ENCODE peak calls at places on chromosome 3, in four cellular contexts. One of them, this sample, is unnamed.

GRCh38 chr3:124837730-124838186 is 49.4 kb downstream of the ITGB5 start:
- DNase-seq in endothelial cell of umbilical vein: peak; percentile 83
- DNase-seq in IMR-90: peak; percentile 87
- DNase-seq in HepG2: peak; percentile 90
- DNase-seq in this sample: peak; percentile 77

GRCh38 chr3:9153763-9154601 is 95.5 kb downstream of the SRGAP3 start:
- DNase-seq in endothelial cell of umbilical vein: no peak
- DNase-seq in IMR-90: no peak
- DNase-seq in HepG2: no peak
- DNase-seq in this sample: no peak

GRCh38 chr3:21860657-21861056 is 109.6 kb upstream of the ZNF385D start:
- DNase-seq in endothelial cell of umbilical vein: no peak
- DNase-seq in IMR-90: no peak
- DNase-seq in HepG2: no peak
- DNase-seq in this sample: no peak

GRCh38 chr3:62587579-62588031 is 214.3 kb upstream of the FEZF2 start:
- DNase-seq in endothelial cell of umbilical vein: peak; percentile 72
- DNase-seq in IMR-90: peak; percentile 91
- DNase-seq in HepG2: no peak
- DNase-seq in this sample: no peak

GRCh38 chr3:136194409-136195257 is 1.5 kb downstream of the MSL2 start:
- DNase-seq in endothelial cell of umbilical vein: peak; percentile 49
- DNase-seq in IMR-90: peak; percentile 23
- DNase-seq in HepG2: no peak
- DNase-seq in this sample: peak; percentile 57

GRCh38 chr3:45054196-45054857 is 28.2 kb downstream of the CLEC3B start:
- DNase-seq in endothelial cell of umbilical vein: no peak
- DNase-seq in IMR-90: peak; percentile 85
- DNase-seq in HepG2: no peak
- DNase-seq in this sample: no peak

GRCh38 chr3:46463868-46464241 is 850 bp downstream of the LTF start:
- DNase-seq in endothelial cell of umbilical vein: no peak
- DNase-seq in IMR-90: no peak
- DNase-seq in HepG2: no peak
- DNase-seq in this sample: no peak

GRCh38 chr3:57091874-57092273 is 31.4 kb downstream of the SPATA12 start:
- DNase-seq in endothelial cell of umbilical vein: no peak
- DNase-seq in IMR-90: no peak
- DNase-seq in HepG2: no peak
- DNase-seq in this sample: no peak

GRCh38 chr3:161369531-161369930 is 1.8 kb downstream of the SPTSSB start:
- DNase-seq in endothelial cell of umbilical vein: no peak
- DNase-seq in IMR-90: no peak
- DNase-seq in HepG2: no peak
- DNase-seq in this sample: no peak

GRCh38 chr3:119978554-119979208 is 115.6 kb downstream of the GSK3B start:
- DNase-seq in endothelial cell of umbilical vein: no peak
- DNase-seq in IMR-90: no peak
- DNase-seq in HepG2: no peak
- DNase-seq in this sample: no peak

GRCh38 chr3:13599887-13600450 is 51.0 kb downstream of the FBLN2 start:
- DNase-seq in endothelial cell of umbilical vein: no peak
- DNase-seq in IMR-90: no peak
- DNase-seq in HepG2: no peak
- DNase-seq in this sample: no peak

GRCh38 chr3:169815590-169816150 is 3.0 kb upstream of the LRRC34 start:
- DNase-seq in endothelial cell of umbilical vein: no peak
- DNase-seq in IMR-90: no peak
- DNase-seq in HepG2: no peak
- DNase-seq in this sample: no peak

GRCh38 chr3:64612082-64612860 is 75.5 kb downstream of the ADAMTS9 start:
- DNase-seq in endothelial cell of umbilical vein: no peak
- DNase-seq in IMR-90: peak; percentile 49
- DNase-seq in HepG2: no peak
- DNase-seq in this sample: peak; percentile 25

GRCh38 chr3:278300-279064 is 81.9 kb downstream of the CHL1 start:
- DNase-seq in endothelial cell of umbilical vein: no peak
- DNase-seq in IMR-90: no peak
- DNase-seq in HepG2: no peak
- DNase-seq in this sample: no peak

GRCh38 chr3:40437893-40438292 is 19.2 kb upstream of the RPL14 start:
- DNase-seq in endothelial cell of umbilical vein: no peak
- DNase-seq in IMR-90: no peak
- DNase-seq in HepG2: no peak
- DNase-seq in this sample: no peak
- H3K27me3 ChIP-seq in endothelial cell of umbilical vein: no peaks in the 10 kb centered on the region
- H3K27me3 ChIP-seq in IMR-90: no peaks in the 10 kb centered on the region
- H3K27me3 ChIP-seq in HepG2: no peaks in the 10 kb centered on the region
- H3K27me3 ChIP-seq in this sample: no peaks in the 10 kb centered on the region

DNA sequence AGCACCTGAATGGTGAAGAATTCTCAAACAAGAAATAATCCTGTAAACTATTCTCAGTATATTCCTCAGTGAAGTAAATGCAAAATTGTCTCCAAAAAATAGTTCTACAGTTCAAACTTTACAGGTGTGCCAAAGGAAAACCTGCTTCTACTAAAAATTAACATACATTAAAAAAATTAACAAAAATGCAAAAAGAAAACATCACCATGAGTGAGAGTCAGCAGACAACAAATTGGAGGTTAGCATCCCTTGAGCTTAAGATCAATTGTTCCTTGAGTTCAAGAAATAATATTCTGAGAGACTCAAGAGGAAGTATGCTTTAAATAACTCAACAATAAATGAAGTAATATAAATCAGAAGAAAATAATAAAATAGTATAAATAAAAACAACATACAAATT is 278.4 kb upstream of the MME start:
- DNase-seq in endothelial cell of umbilical vein: no peak
- DNase-seq in IMR-90: no peak
- DNase-seq in HepG2: no peak
- DNase-seq in this sample: no peak
- H3K27ac ChIP-seq in endothelial cell of umbilical vein: no peak overlapping the region
- H3K27ac ChIP-seq in IMR-90: no peak overlapping the region
- H3K27ac ChIP-seq in HepG2: no peak overlapping the region
- H3K27ac ChIP-seq in this sample: no peak overlapping the region

GRCh38 chr3:180036092-180036677 is 552 bp downstream of the PEX5L start:
- DNase-seq in endothelial cell of umbilical vein: no peak
- DNase-seq in IMR-90: no peak
- DNase-seq in HepG2: no peak
- DNase-seq in this sample: no peak
- H3K9ac ChIP-seq in endothelial cell of umbilical vein: no peak overlapping the region
- H3K9ac ChIP-seq in IMR-90: no peak overlapping the region
- H3K9ac ChIP-seq in HepG2: no peak overlapping the region
- H3K9ac ChIP-seq in this sample: no peak overlapping the region

GRCh38 chr3:194814878-194815357 is 129.2 kb downstream of the FAM43A start:
- DNase-seq in endothelial cell of umbilical vein: no peak
- DNase-seq in IMR-90: peak; percentile 10
- DNase-seq in HepG2: no peak
- DNase-seq in this sample: no peak
- H3K27me3 ChIP-seq in endothelial cell of umbilical vein: no peaks in the 10 kb centered on the region
- H3K27me3 ChIP-seq in IMR-90: peaks cover 64% of the 10 kb centered on the region
- H3K27me3 ChIP-seq in HepG2: peaks cover 5% of the 10 kb centered on the region
- H3K27me3 ChIP-seq in this sample: no peaks in the 10 kb centered on the region

GRCh38 chr3:134838599-134838998 is 43.5 kb downstream of the EPHB1 start:
- DNase-seq in endothelial cell of umbilical vein: no peak
- DNase-seq in IMR-90: no peak
- DNase-seq in HepG2: no peak
- DNase-seq in this sample: no peak

GRCh38 chr3:134839990-134840389 is 44.9 kb downstream of the EPHB1 start:
- DNase-seq in endothelial cell of umbilical vein: no peak
- DNase-seq in IMR-90: no peak
- DNase-seq in HepG2: no peak
- DNase-seq in this sample: no peak

GRCh38 chr3:134836921-134837320 is 41.9 kb downstream of the EPHB1 start:
- DNase-seq in endothelial cell of umbilical vein: no peak
- DNase-seq in IMR-90: no peak
- DNase-seq in HepG2: no peak
- DNase-seq in this sample: no peak

GRCh38 chr3:134839422-134839821 is 44.4 kb downstream of the EPHB1 start:
- DNase-seq in endothelial cell of umbilical vein: no peak
- DNase-seq in IMR-90: no peak
- DNase-seq in HepG2: no peak
- DNase-seq in this sample: no peak

DNA sequence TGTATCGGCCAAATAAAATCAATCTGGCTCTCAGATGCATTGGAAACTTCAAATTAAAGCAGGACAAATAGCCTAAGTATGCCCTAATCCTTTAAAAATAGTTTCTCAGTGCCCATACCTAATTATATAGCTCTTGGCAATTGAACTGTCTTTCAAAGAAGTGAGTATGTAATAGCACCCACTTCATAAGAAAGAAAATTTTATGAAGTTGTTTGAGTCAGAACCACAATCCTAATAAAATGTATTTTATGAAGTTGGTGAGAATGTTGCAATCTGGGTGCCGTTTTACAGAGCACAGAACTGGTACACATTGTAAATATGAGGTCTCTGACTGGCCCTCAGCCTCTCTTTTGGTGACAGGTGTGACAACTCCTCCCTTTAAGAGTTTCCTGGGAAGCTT is 45.4 kb downstream of the EPHB1 start:
- DNase-seq in endothelial cell of umbilical vein: no peak
- DNase-seq in IMR-90: no peak
- DNase-seq in HepG2: no peak
- DNase-seq in this sample: peak; percentile 33
- H3K27ac ChIP-seq in endothelial cell of umbilical vein: no peak overlapping the region
- H3K27ac ChIP-seq in IMR-90: no peak overlapping the region
- H3K27ac ChIP-seq in HepG2: no peak overlapping the region
- H3K27ac ChIP-seq in this sample: no peak overlapping the region

DNA sequence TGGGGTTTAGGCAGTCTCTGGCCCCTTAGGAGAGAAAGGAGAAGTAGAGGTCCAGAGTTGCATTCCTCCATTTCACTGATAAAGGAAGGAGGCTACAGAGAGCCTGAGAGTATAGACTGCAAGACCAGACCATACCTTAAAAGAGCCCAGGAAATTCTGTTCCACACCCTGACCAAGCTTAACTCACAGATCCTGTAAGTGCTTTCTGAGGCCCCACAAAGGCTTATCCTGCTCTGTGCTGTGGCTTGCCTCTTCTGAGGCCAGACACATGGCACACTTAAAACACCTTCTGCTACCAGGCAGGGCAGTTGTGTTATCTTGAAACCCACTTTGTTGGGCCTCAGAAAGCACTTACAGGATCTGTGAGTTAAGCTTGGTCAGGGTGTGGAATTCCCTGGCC is 39.1 kb upstream of the LEKR1 start:
- DNase-seq in endothelial cell of umbilical vein: no peak
- DNase-seq in IMR-90: no peak
- DNase-seq in HepG2: no peak
- DNase-seq in this sample: no peak
- H3K9ac ChIP-seq in endothelial cell of umbilical vein: no peak overlapping the region
- H3K9ac ChIP-seq in IMR-90: peak overlapping the region; percentile 38
- H3K9ac ChIP-seq in HepG2: no peak overlapping the region
- H3K9ac ChIP-seq in this sample: no peak overlapping the region

GRCh38 chr3:53705774-53706173 is 140.4 kb downstream of the CHDH start:
- DNase-seq in endothelial cell of umbilical vein: no peak
- DNase-seq in IMR-90: no peak
- DNase-seq in HepG2: no peak
- DNase-seq in this sample: no peak

GRCh38 chr3:53702776-53703175 is 143.4 kb downstream of the CHDH start:
- DNase-seq in endothelial cell of umbilical vein: no peak
- DNase-seq in IMR-90: no peak
- DNase-seq in HepG2: no peak
- DNase-seq in this sample: no peak

GRCh38 chr3:53703630-53704362 is 142.4 kb downstream of the CHDH start:
- DNase-seq in endothelial cell of umbilical vein: no peak
- DNase-seq in IMR-90: no peak
- DNase-seq in HepG2: no peak
- DNase-seq in this sample: no peak

GRCh38 chr3:53705024-53705750 is 141.0 kb downstream of the CHDH start:
- DNase-seq in endothelial cell of umbilical vein: no peak
- DNase-seq in IMR-90: no peak
- DNase-seq in HepG2: no peak
- DNase-seq in this sample: no peak

GRCh38 chr3:53704363-53704725 is 141.9 kb downstream of the CHDH start:
- DNase-seq in endothelial cell of umbilical vein: no peak
- DNase-seq in IMR-90: no peak
- DNase-seq in HepG2: no peak
- DNase-seq in this sample: no peak
- H3K27me3 ChIP-seq in endothelial cell of umbilical vein: peaks cover under 1% of the 10 kb centered on the region
- H3K27me3 ChIP-seq in IMR-90: no peaks in the 10 kb centered on the region
- H3K27me3 ChIP-seq in HepG2: no peaks in the 10 kb centered on the region
- H3K27me3 ChIP-seq in this sample: no peaks in the 10 kb centered on the region

GRCh38 chr3:138374573-138375134 is 26.3 kb downstream of the MRAS start:
- DNase-seq in endothelial cell of umbilical vein: no peak
- DNase-seq in IMR-90: no peak
- DNase-seq in HepG2: no peak
- DNase-seq in this sample: no peak

GRCh38 chr3:138376663-138377062 is 28.3 kb downstream of the MRAS start:
- DNase-seq in endothelial cell of umbilical vein: no peak
- DNase-seq in IMR-90: no peak
- DNase-seq in HepG2: no peak
- DNase-seq in this sample: no peak

GRCh38 chr3:138377804-138378203 is 29.4 kb downstream of the MRAS start:
- DNase-seq in endothelial cell of umbilical vein: no peak
- DNase-seq in IMR-90: no peak
- DNase-seq in HepG2: no peak
- DNase-seq in this sample: no peak

GRCh38 chr3:138373695-138374094 is 25.3 kb downstream of the MRAS start:
- DNase-seq in endothelial cell of umbilical vein: no peak
- DNase-seq in IMR-90: no peak
- DNase-seq in HepG2: no peak
- DNase-seq in this sample: no peak

GRCh38 chr3:138375446-138375845 is 27.1 kb downstream of the MRAS start:
- DNase-seq in endothelial cell of umbilical vein: no peak
- DNase-seq in IMR-90: no peak
- DNase-seq in HepG2: no peak
- DNase-seq in this sample: no peak
- H3K27ac ChIP-seq in endothelial cell of umbilical vein: no peak overlapping the region
- H3K27ac ChIP-seq in IMR-90: no peak overlapping the region
- H3K27ac ChIP-seq in HepG2: no peak overlapping the region
- H3K27ac ChIP-seq in this sample: no peak overlapping the region

DNA sequence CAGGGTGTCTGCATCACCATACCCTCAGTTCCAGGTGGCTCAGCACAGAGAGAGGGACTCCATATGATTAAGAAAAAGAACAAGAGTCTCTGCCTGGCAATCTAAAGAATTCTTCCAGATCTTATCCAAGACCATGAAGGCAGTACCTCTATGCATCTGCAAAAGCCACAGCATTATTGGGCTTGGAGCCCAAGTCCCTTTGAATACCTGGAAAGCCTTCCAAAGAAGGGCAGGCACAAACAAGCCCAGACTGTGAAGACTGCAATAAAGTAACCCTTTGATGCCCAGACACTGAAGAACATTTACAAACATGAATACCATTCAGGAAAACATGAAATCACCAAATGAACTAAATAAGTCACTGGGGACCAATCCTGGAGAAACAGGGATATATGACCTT is 60.9 kb upstream of the DIPK2A start:
- DNase-seq in endothelial cell of umbilical vein: no peak
- DNase-seq in IMR-90: no peak
- DNase-seq in HepG2: no peak
- DNase-seq in this sample: no peak
- H3K9ac ChIP-seq in endothelial cell of umbilical vein: no peak overlapping the region
- H3K9ac ChIP-seq in IMR-90: no peak overlapping the region
- H3K9ac ChIP-seq in HepG2: no peak overlapping the region
- H3K9ac ChIP-seq in this sample: no peak overlapping the region